ENCODE peak calls at places on chromosomes 13 and 19, in five cellular contexts. T, I, N, Y and V are unnamed samples.
A peak's percentile ranks its signal among the peaks of the same experiment; 100 is the strongest.

GRCh38 chr13:94389544-94390351 is 89.7 kb downstream of the DCT start:
- DNase-seq in T (no peak), I (no peak), N (no peak), Y (no peak), V (no peak)

GRCh38 chr19:4695224-4695731 is 25.1 kb upstream of the MYDGF start:
- DNase-seq in T (no peak), I (no peak), N (no peak), Y (no peak), V (no peak)

GRCh38 chr19:35046461-35046860 is 4.9 kb downstream of the HPN start:
- DNase-seq in T (no peak), I (no peak), N (no peak), Y (no peak), V (no peak)

GRCh38 chr13:39682788-39683187 is 27.3 kb downstream of the COG6 start:
- DNase-seq in T (no peak), I (no peak), N (no peak), Y (no peak), V (no peak)

GRCh38 chr13:114110091-114110829 is 22.2 kb downstream of the RASA3 start:
- DNase-seq in T (peak; percentile 66), I (peak; percentile 52), N (peak; percentile 73), Y (no peak), V (peak; percentile 55)

GRCh38 chr13:88483202-88483601 is 812.0 kb downstream of the SLITRK5 start:
- DNase-seq in T (no peak), I (no peak), N (no peak), Y (no peak), V (no peak)

GRCh38 chr13:76489299-76489698 is 396.9 kb downstream of the KCTD12 start:
- DNase-seq in T (no peak), I (no peak), N (no peak), Y (no peak), V (no peak)

GRCh38 chr13:98719527-98720250 is 32.8 kb downstream of the SLC15A1 start:
- DNase-seq in T (no peak), I (no peak), N (no peak), Y (no peak), V (no peak)

GRCh38 chr19:31344403-31344802 is 4.8 kb downstream of the TSHZ3 start:
- DNase-seq in T (no peak), I (no peak), N (no peak), Y (no peak), V (no peak)

GRCh38 chr19:21604351-21604926 is 99.0 kb downstream of the ZNF429 start:
- DNase-seq in T (no peak), I (no peak), N (no peak), Y (peak; percentile 23), V (no peak)

GRCh38 chr19:17473041-17473440 is 2.7 kb downstream of the SLC27A1 start:
- DNase-seq in T (no peak), I (no peak), N (no peak), Y (peak; percentile 83), V (no peak)

GRCh38 chr19:15502264-15502663 is 6.1 kb upstream of the CYP4F22 start:
- DNase-seq in T (no peak), I (no peak), N (no peak), Y (no peak), V (no peak)

GRCh38 chr19:15506074-15506565 is 2.2 kb upstream of the CYP4F22 start:
- DNase-seq in T (no peak), I (no peak), N (no peak), Y (no peak), V (no peak)

GRCh38 chr19:15507068-15508034 is 974 bp upstream of the CYP4F22 start:
- DNase-seq in T (no peak), I (no peak), N (no peak), Y (no peak), V (no peak)

GRCh38 chr19:15511671-15512424 is 3.5 kb downstream of the CYP4F22 start:
- DNase-seq in T (no peak), I (no peak), N (no peak), Y (no peak), V (no peak)

GRCh38 chr19:15508035-15508710 is at the start of gene CYP4F22:
- DNase-seq in T (no peak), I (no peak), N (no peak), Y (no peak), V (no peak)
- H3K4me3 ChIP-seq in T (peak within 1 kb of the TSS; percentile 28), I (no peak within 1 kb of the TSS), N (no peak within 1 kb of the TSS), Y (no peak within 1 kb of the TSS), V (peak within 1 kb of the TSS; percentile 69)

GRCh38 chr13:110457361-110457760 is 104.2 kb downstream of the RAB20 start:
- DNase-seq in T (no peak), I (no peak), N (no peak), Y (no peak), V (no peak)
- H3K36me3 ChIP-seq in T (peaks cover 77% of the 10 kb centered on the region), I (no peaks in the 10 kb centered on the region), N (peaks cover 38% of the 10 kb centered on the region), Y (peaks cover 43% of the 10 kb centered on the region), V (no peaks in the 10 kb centered on the region)

DNA sequence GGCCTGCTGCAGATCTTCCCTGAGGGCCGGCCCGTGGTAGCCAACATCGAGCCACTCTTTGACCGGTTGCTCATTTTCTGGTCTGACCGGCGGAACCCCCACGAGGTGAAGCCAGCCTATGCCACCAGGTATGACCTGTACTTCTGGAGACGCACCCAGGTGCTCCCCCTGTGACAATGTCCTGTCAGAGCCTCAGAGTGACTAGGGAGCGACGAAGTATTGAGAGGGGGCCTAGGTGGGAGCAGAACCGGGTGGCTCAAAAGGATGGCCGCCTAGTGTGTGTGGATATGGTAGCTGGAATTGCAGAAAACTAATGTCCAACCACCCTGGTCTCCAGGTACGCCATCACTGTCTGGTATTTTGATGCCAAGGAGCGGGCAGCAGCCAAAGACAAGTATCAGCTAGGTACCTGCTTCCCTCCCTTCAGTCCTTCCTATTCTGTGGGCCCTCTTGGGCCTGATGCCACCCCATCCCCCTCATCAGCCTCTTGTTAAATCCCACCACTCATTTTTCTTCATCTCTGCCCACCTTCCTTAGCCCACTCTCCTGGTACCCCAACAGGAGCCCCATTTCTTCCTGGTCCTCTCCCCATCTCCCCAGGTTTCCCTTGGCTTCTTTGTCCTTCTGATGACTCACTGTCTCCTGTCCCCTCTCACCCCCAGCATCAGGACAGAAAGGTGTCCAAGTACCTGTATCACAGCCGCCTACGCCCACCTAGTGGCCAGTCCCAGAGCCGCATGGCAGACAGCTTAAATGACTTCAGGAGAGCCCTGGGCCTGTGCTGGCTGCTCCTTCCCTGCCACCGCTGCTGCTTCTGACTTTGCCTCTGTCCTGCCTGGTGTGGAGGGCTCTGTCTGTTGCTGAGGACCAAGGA is 8.4 kb downstream of the EGLN2 start:
- DNase-seq in T (no peak), I (no peak), N (no peak), Y (no peak), V (no peak)
- H3K27ac ChIP-seq in T (peak overlapping the region; percentile 97), I (peak overlapping the region; percentile 88), N (peak overlapping the region; percentile 56), Y (peak overlapping the region; percentile 47), V (peak overlapping the region; percentile 84)

GRCh38 chr19:14370169-14370998 is 10.9 kb upstream of the ADGRE5 start:
- DNase-seq in T (no peak), I (peak; percentile 56), N (no peak), Y (no peak), V (peak; percentile 54)

GRCh38 chr19:14371321-14371821 is 9.9 kb upstream of the ADGRE5 start:
- DNase-seq in T (no peak), I (no peak), N (no peak), Y (no peak), V (no peak)

GRCh38 chr19:14378890-14379289 is 2.4 kb upstream of the ADGRE5 start:
- DNase-seq in T (no peak), I (no peak), N (no peak), Y (no peak), V (no peak)

GRCh38 chr19:14375582-14376291 is 5.5 kb upstream of the ADGRE5 start:
- DNase-seq in T (peak; percentile 81), I (no peak), N (no peak), Y (no peak), V (no peak)

DNA sequence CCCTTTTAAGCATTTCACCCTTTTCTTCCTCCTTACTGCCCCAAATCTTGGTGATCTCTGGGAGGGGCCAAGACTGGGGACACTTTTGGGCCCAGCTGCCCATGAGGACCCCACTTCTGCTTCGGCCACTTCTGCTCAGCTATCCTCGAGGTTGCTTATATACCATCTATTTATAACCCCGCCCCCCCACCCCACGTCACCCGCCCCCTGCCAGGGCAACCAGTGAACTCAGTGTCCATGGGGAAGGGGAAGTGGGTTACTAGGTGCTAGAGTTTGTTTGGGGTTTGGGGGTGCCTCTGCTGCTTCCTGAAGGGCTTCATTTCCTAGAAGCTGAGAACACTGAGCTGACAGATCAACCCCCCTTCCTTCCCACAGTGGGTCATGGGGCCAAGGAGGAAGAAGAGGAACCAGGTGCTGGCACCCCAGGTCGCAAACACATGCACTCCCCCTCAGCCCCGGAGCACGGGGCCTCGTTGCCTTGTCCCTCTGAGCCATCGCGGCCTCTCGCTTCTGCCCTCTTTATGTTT is 6.1 kb upstream of the ADGRE5 start:
- DNase-seq in T (no peak), I (peak; percentile 72), N (peak; percentile 80), Y (no peak), V (peak; percentile 81)
- H3K4me3 ChIP-seq in T (peak overlapping the region; percentile 26), I (peak overlapping the region; percentile 18), N (no peak overlapping the region), Y (no peak overlapping the region), V (no peak overlapping the region)

GRCh38 chr19:10228925-10229324 is 2.2 kb downstream of the S1PR2 start:
- DNase-seq in T (no peak), I (peak; percentile 20), N (no peak), Y (no peak), V (peak; percentile 24)

GRCh38 chr19:10226021-10226375 is 5.1 kb downstream of the S1PR2 start:
- DNase-seq in T (no peak), I (no peak), N (no peak), Y (no peak), V (no peak)

GRCh38 chr19:10228393-10228792 is 2.7 kb downstream of the S1PR2 start:
- DNase-seq in T (no peak), I (no peak), N (no peak), Y (no peak), V (no peak)

GRCh38 chr19:10226376-10227214 is 4.5 kb downstream of the S1PR2 start:
- DNase-seq in T (peak; percentile 79), I (no peak), N (peak; percentile 78), Y (peak; percentile 54), V (no peak)

GRCh38 chr19:10227215-10227971 is 3.7 kb downstream of the S1PR2 start:
- DNase-seq in T (peak; percentile 69), I (no peak), N (no peak), Y (no peak), V (no peak)
- H3K36me3 ChIP-seq in T (peaks cover 21% of the 10 kb centered on the region), I (peaks cover 8% of the 10 kb centered on the region), N (peaks cover 18% of the 10 kb centered on the region), Y (no peaks in the 10 kb centered on the region), V (peaks cover 6% of the 10 kb centered on the region)

GRCh38 chr13:64130600-64130999 is 2715.0 kb upstream of the PCDH20 start:
- DNase-seq in T (no peak), I (no peak), N (no peak), Y (no peak), V (no peak)

GRCh38 chr13:64127192-64127591 is 2711.5 kb upstream of the PCDH20 start:
- DNase-seq in T (no peak), I (no peak), N (no peak), Y (no peak), V (no peak)

GRCh38 chr13:64130170-64130569 is 2714.5 kb upstream of the PCDH20 start:
- DNase-seq in T (no peak), I (no peak), N (no peak), Y (no peak), V (no peak)

GRCh38 chr13:64127856-64128255 is 2712.2 kb upstream of the PCDH20 start:
- DNase-seq in T (no peak), I (no peak), N (no peak), Y (no peak), V (no peak)
- H3K27ac ChIP-seq in T (no peak overlapping the region), I (no peak overlapping the region), N (no peak overlapping the region), Y (no peak overlapping the region), V (no peak overlapping the region)

GRCh38 chr13:79898202-79898826 is 417.4 kb downstream of the NDFIP2 start:
- DNase-seq in T (no peak), I (no peak), N (no peak), Y (no peak), V (no peak)
- H3K4me3 ChIP-seq in T (no peak overlapping the region), I (no peak overlapping the region), N (no peak overlapping the region), Y (no peak overlapping the region), V (no peak overlapping the region)

GRCh38 chr19:12425501-12426274 is 15.1 kb downstream of the ZNF443 start:
- DNase-seq in T (no peak), I (no peak), N (no peak), Y (no peak), V (no peak)
- H3K36me3 ChIP-seq in T (peaks cover 5% of the 10 kb centered on the region), I (peaks cover 5% of the 10 kb centered on the region), N (peaks cover 21% of the 10 kb centered on the region), Y (no peaks in the 10 kb centered on the region), V (peaks cover 4% of the 10 kb centered on the region)